ENCODE peak calls at places on chromosomes 16 and 17, in seven cellular contexts. Y, N, Z, I, E, R and A are unnamed samples.

GRCh38 chr17:45338023-45338781 is 21.4 kb upstream of the MAP3K14 start:
- DNase-seq in Y (no peak), N (no peak), Z (no peak), I (no peak), E (no peak), R (no peak), A (no peak)

GRCh38 chr17:82897514-82898249 is 57.9 kb upstream of the ZNF750 start:
- DNase-seq in Y (no peak), N (no peak), Z (no peak), I (no peak), E (no peak), R (no peak), A (no peak)

GRCh38 chr16:67862623-67863583 is 9.9 kb upstream of the EDC4 start:
- DNase-seq in Y (no peak), N (no peak), Z (peak; percentile 68), I (no peak), E (no peak), R (no peak), A (no peak)

GRCh38 chr16:53080345-53081031 is 25.7 kb downstream of the CHD9 start:
- DNase-seq in Y (peak; percentile 24), N (peak; percentile 65), Z (peak; percentile 90), I (no peak), E (no peak), R (no peak), A (peak; percentile 71)

GRCh38 chr17:73017653-73018052 is 74.8 kb downstream of the SLC39A11 start:
- DNase-seq in Y (no peak), N (no peak), Z (peak; percentile 78), I (no peak), E (no peak), R (no peak), A (no peak)

GRCh38 chr17:18327093-18327492 is 12.0 kb downstream of the SMCR8 start:
- DNase-seq in Y (no peak), N (no peak), Z (no peak), I (no peak), E (no peak), R (no peak), A (no peak)

GRCh38 chr17:29557717-29558116 is 9.1 kb downstream of the ABHD15 start:
- DNase-seq in Y (no peak), N (no peak), Z (no peak), I (no peak), E (no peak), R (no peak), A (no peak)

GRCh38 chr16:28140788-28141618 is 70.8 kb downstream of the XPO6 start:
- DNase-seq in Y (no peak), N (no peak), Z (no peak), I (no peak), E (peak; percentile 46), R (no peak), A (no peak)

GRCh38 chr16:81997738-81998137 is 13.5 kb downstream of the SDR42E1 start:
- DNase-seq in Y (no peak), N (peak; percentile 50), Z (peak; percentile 87), I (no peak), E (no peak), R (no peak), A (no peak)

GRCh38 chr16:49928176-49928892 is 72.4 kb upstream of the ZNF423 start:
- DNase-seq in Y (no peak), N (no peak), Z (peak; percentile 4), I (no peak), E (no peak), R (no peak), A (no peak)

GRCh38 chr17:68391561-68392268 is 65.6 kb downstream of the WIPI1 start:
- DNase-seq in Y (no peak), N (no peak), Z (no peak), I (no peak), E (no peak), R (no peak), A (no peak)

GRCh38 chr17:46771601-46772012 is 46.9 kb downstream of the WNT3 start:
- DNase-seq in Y (no peak), N (peak; percentile 68), Z (peak; percentile 30), I (no peak), E (no peak), R (no peak), A (peak; percentile 64)

GRCh38 chr17:17749921-17750320 is 68.7 kb downstream of the RAI1 start:
- DNase-seq in Y (peak; percentile 71), N (peak; percentile 52), Z (peak; percentile 45), I (peak; percentile 59), E (peak; percentile 63), R (peak; percentile 66), A (peak; percentile 92)